ENCODE peak calls at places on chromosomes 12 and 14, in eight cellular contexts. B, S, H, Y, R, I, W and E are unnamed samples.

GRCh38 chr14:99522457-99522891 is 41.3 kb downstream of the CCNK start:
- DNase-seq in R (no peak), W (no peak), B (no peak), Y (no peak), H (peak), S (no peak), I (peak), E (peak)

GRCh38 chr12:124392991-124393790 is 98.3 kb downstream of the RFLNA start:
- DNase-seq in Y (peak), H (no peak), R (peak), W (peak), B (no peak), S (peak), I (peak), E (peak)

GRCh38 chr12:81502912-81503695 is 256.0 kb downstream of the PPFIA2 start:
- DNase-seq in W (no peak), H (no peak), R (no peak), I (no peak), S (no peak), Y (no peak), B (no peak), E (peak)

GRCh38 chr14:67413806-67414769 is 2.1 kb upstream of the PLEK2 start:
- DNase-seq in B (no peak), I (peak), W (peak), H (peak), R (no peak), S (no peak), Y (no peak), E (peak)

GRCh38 chr14:81771876-81772275 is 238.2 kb upstream of the SEL1L start:
- DNase-seq in W (no peak), B (no peak), Y (no peak), S (no peak), I (no peak), H (no peak), R (no peak), E (no peak)

GRCh38 chr12:132510111-132510724 is 20.3 kb downstream of the FBRSL1 start:
- DNase-seq in H (no peak), B (no peak), S (no peak), W (no peak), I (no peak), R (no peak), Y (no peak), E (no peak)

GRCh38 chr12:109475121-109475520 is 2.0 kb downstream of the KCTD10 start:
- DNase-seq in R (no peak), B (no peak), H (no peak), W (no peak), Y (no peak), I (no peak), S (no peak), E (no peak)

GRCh38 chr14:89324501-89325298 is 92.3 kb downstream of the FOXN3 start:
- DNase-seq in Y (no peak), W (no peak), H (no peak), I (no peak), S (no peak), B (peak), R (no peak), E (no peak)

GRCh38 chr14:59275668-59276067 is 87.2 kb downstream of the DAAM1 start:
- DNase-seq in S (no peak), R (no peak), W (no peak), I (peak), B (peak), Y (no peak), H (peak), E (peak)

GRCh38 chr12:12859690-12860089 is 31.7 kb upstream of the GPRC5A start:
- DNase-seq in B (no peak), H (peak), R (no peak), Y (no peak), I (no peak), S (no peak), W (no peak), E (peak)

GRCh38 chr12:14577344-14577743 is 9.7 kb upstream of the PLBD1 start:
- DNase-seq in B (no peak), I (no peak), R (no peak), W (no peak), S (no peak), H (no peak), Y (no peak), E (no peak)

GRCh38 chr12:55619352-55620138 is 17.1 kb upstream of the OR10P1 start:
- DNase-seq in R (no peak), B (peak), Y (no peak), I (peak), H (peak), W (peak), S (peak), E (peak)

GRCh38 chr12:77685112-77685511 is 145.6 kb upstream of the NAV3 start:
- DNase-seq in I (peak), H (peak), W (peak), Y (peak), B (peak), R (no peak), S (peak), E (peak)

GRCh38 chr12:76921072-76921471 is 42.3 kb upstream of the CSRP2 start:
- DNase-seq in Y (no peak), S (no peak), B (no peak), W (no peak), I (no peak), H (no peak), R (no peak), E (no peak)

GRCh38 chr14:46048127-46048526 is 603.5 kb downstream of the RPL10L start:
- DNase-seq in Y (no peak), W (peak), R (no peak), I (peak), S (no peak), H (peak), B (no peak), E (peak)

GRCh38 chr14:99649643-99650042 is 4.7 kb downstream of the HHIPL1 start:
- DNase-seq in R (no peak), S (no peak), B (no peak), I (no peak), Y (no peak), H (no peak), W (no peak), E (no peak)

GRCh38 chr14:103294091-103294490 is 39.9 kb upstream of the EIF5 start:
- DNase-seq in Y (no peak), S (peak), B (no peak), I (no peak), R (no peak), H (no peak), W (no peak), E (no peak)

GRCh38 chr12:82627799-82628198 is 58.9 kb upstream of the TMTC2 start:
- DNase-seq in Y (no peak), B (peak), S (no peak), I (peak), W (peak), R (no peak), H (no peak), E (peak)

GRCh38 chr14:106879241-106879640 is 1352.9 kb downstream of the TMEM121 start:
- DNase-seq in W (peak), S (peak), R (no peak), H (peak), I (no peak), Y (no peak), B (peak), E (no peak)

GRCh38 chr14:92513966-92514843 is 624 bp downstream of the RIN3 start:
- DNase-seq in W (peak), Y (peak), S (peak), B (peak), R (no peak), I (peak), H (no peak), E (peak)

GRCh38 chr12:93039062-93039461 is 110.0 kb upstream of the EEA1 start:
- DNase-seq in I (no peak), S (no peak), W (no peak), Y (no peak), H (no peak), R (no peak), B (no peak), E (no peak)

GRCh38 chr12:57552692-57553321 is 3.0 kb downstream of the KIF5A start:
- DNase-seq in R (no peak), W (no peak), Y (no peak), I (no peak), H (peak), S (no peak), B (no peak), E (peak)

DNA sequence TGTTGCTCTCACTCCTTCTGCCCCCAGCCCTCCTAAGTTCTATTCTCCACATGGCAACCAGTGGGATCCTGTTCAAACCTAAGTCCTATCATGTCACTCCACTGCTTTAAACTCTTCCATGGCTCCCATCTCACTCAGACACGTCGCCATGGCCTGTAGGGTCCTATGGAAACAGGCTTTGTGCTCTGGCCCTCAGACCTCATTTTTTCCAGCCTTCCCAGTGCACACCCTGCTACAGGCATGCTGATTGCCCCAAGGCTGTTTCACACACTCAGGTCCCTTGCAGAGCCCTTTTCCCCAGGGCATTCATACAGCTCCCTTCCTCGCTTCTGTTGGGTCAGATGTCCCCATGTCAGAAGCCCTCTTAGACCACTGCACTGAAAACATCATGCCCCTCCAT is 11.2 kb upstream of the MED13L start:
- DNase-seq in W (no peak), I (no peak), S (no peak), H (no peak), B (no peak), Y (no peak), R (no peak), E (no peak)
- TF ChIP-seq CTCF in W (no peak), I (no peak), S (no peak), H (no peak), B (no peak), Y (no peak), R (no peak), E (no peak)

DNA sequence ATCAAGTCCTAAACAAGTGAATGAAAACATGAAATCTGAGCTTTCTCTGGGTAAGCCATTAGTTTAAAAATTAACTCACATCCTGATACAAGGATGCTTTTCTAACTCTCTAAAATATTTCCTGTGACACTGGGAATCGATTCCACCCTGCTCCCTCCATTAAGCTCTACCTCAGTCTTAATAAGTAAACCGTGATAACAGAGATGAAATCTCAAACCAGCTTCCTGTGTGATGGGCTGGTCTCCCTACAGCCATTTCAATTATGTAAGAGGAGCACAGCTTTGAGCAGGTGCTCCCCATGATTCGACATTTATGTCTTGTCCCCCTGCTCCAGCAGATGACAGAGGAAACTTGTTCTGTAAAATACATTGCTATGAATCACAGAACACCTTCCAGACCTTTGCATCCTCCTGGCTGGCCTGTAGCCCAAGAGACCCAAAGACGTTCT is 59.0 kb downstream of the GAS2L3 start:
- DNase-seq in S (no peak), Y (no peak), I (no peak), H (no peak), W (peak), B (no peak), R (no peak), E (no peak)
- TF ChIP-seq CTCF in S (no peak), Y (no peak), I (no peak), H (no peak), W (no peak), B (no peak), R (no peak), E (no peak)

DNA sequence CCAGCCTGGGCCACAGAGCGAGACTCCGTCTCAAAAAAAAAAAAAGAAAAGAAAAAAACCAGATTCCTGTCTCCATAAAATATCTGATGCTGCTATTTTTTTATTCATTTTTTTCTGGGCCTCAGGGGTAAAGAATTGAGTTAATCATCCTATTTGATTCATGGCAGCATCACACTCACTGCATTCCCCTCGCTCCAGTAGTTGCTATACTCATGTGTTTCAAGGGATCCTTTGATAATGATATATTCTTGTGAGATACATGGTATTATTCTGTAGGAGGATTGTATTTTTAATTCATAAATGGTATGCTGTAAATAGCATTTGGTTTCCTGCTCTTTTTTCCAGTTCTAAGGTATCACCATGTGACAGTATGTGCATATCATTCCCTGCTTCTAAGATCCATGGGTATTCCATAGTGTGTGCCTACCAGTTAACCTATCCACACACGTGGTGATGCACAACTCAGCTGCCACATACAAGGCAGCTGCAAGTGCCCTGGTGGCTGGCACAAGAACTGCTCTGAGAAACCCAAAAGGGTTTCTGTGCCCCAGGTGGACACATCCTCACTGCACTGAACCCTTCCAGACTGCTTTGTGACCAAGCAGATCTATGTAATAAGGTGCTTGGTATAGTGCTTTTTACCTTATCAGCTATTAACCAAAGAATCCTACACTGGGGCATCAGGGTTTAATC is 74.7 kb downstream of the ZFP36L1 start:
- DNase-seq in H (no peak), W (peak), R (no peak), I (no peak), Y (no peak), B (no peak), S (no peak), E (no peak)
- TF ChIP-seq CTCF in H (no peak), W (peak), R (no peak), I (peak), Y (no peak), B (no peak), S (peak), E (no peak)

GRCh38 chr12:118633071-118633470 is 256.7 kb downstream of the SUDS3 start:
- DNase-seq in S (no peak), H (peak), I (no peak), R (no peak), B (no peak), Y (no peak), W (no peak), E (no peak)
- TF ChIP-seq CTCF in S (no peak), H (no peak), I (no peak), R (no peak), B (no peak), Y (no peak), W (no peak), E (no peak)

DNA sequence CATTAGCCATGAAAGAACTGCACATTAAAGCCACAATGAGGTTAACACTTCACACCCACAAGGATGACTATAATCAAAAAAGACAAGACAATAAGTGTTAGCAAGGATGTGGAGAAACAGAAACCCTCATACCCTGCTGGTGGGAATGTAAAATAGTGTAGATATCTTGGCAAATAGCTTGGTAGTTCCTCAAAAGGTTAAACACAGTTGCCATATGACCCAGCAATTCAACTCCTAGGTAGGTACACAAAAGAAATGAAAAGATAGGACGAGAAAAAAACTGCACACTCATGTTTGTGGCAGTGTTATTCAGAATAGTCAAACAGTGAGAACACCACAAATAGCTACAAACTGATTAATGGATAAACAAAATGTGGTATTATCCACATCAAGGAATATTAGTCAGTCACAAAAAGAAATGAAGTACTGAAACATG is 93.5 kb downstream of the ATXN2 start:
- DNase-seq in W (no peak), Y (no peak), R (no peak), I (no peak), B (no peak), S (no peak), H (peak), E (peak)
- TF ChIP-seq CTCF in W (no peak), Y (no peak), R (no peak), I (no peak), B (no peak), S (no peak), H (peak), E (no peak)

DNA sequence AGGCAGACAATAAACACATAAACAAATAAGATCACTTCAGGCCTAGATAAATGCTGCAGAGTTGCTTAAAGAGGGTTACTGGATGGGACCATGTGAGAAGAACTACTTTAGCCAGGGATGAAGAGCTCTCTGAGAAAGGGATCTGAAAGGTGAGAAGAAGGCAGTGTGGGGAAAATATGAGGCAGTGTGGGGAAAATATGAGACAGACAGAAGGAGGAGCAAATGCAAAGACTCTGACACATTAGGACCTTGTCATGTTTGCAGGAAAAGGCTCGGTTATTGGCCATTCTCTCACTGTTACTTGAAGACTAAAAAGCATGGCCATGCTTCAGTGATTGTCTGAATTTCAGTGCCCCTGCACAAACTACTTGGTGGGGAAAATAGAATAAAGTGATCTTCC is 22.7 kb upstream of the TRIM9 start:
- DNase-seq in W (no peak), H (no peak), Y (no peak), I (no peak), B (no peak), R (no peak), S (no peak), E (no peak)
- TF ChIP-seq CTCF in W (no peak), H (no peak), Y (no peak), I (no peak), B (no peak), R (no peak), S (no peak), E (no peak)

DNA sequence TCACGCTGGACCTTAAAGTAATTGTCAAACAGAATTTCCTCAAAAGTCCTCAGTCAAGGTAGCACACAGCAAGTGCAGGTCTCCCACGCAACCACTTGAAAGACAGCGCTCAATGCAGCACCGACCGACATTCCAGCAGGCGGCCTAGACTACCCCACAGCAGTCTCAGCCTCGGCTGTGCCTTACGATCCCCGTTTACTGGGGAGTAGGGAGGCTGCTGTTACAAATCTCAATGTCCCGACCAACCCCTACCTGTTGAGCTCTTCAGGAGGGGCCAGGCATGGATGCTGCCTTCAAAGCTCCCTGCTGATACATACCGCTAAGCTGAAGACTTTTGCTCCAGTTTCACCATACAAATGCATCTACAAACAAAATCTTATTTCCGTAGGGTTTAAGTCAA is 21.8 kb downstream of the VPS37B start:
- DNase-seq in R (no peak), H (no peak), W (no peak), Y (peak), B (no peak), S (no peak), I (no peak), E (no peak)
- TF ChIP-seq CTCF in R (no peak), H (no peak), W (no peak), Y (no peak), B (no peak), S (no peak), I (no peak), E (no peak)

GRCh38 chr12:119024226-119024810 is 43.0 kb downstream of the SRRM4 start:
- DNase-seq in W (no peak), S (no peak), R (no peak), Y (no peak), I (no peak), H (no peak), B (no peak), E (no peak)

GRCh38 chr12:119025786-119026185 is 44.4 kb downstream of the SRRM4 start:
- DNase-seq in Y (no peak), I (no peak), B (no peak), W (no peak), H (no peak), S (no peak), R (no peak), E (no peak)

GRCh38 chr12:119016715-119017114 is 35.4 kb downstream of the SRRM4 start:
- DNase-seq in I (no peak), Y (no peak), W (no peak), R (no peak), B (no peak), H (no peak), S (no peak), E (no peak)

DNA sequence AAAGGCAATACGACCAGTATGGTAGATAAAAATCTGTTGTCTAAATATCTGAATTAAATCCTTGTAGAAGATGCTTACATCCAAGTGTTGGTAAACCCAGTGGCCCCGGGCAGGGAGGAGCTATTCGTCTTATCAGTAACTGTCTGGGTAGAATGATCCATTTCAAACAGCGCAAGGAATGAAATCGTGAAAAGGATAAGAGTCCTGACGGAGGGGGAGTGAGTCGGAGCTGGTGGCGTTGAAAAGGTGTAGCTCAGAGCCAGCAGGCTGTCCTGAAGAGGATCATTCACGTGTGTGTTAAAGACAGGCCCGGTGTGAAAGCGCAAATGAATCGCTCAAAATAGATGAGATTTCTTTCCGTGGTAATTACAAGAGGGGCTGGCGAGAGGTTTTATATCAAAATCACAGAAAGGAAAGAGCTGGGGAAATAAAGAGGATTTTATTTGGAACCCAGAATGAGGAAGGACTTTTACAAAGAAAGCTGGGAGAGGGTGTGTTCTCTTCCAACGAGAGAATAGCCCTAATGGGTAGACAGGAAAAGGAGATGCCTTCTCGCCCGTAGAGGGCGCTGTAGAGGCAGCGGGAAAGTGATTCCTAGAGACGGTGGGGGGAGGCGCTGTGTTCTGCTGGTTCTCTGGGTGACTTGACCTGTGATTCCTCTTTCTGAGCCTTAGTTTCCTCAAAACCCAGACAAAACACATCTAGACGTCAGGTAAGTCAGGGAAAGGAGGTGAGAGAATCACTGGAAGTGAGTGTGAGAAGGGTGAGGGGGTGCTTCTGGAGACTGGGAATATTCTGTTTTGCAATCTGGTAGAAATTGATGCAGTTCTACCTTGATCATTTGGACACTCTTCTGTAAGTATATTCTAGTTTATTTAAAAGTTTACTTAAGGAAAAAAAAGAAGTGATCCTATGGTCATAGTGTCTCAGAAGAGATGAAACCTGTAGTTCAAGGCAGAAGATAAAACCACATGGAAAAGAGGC is 39.3 kb downstream of the SRRM4 start:
- DNase-seq in R (no peak), S (peak), W (peak), H (peak), Y (no peak), B (peak), I (no peak), E (no peak)
- TF ChIP-seq CTCF in R (no peak), S (peak), W (peak), H (peak), Y (peak), B (peak), I (no peak), E (no peak)